ENCODE peak calls at places on chromosomes 5 and 9, in eight cellular contexts. Q is astrocyte of the cerebellum; B is tibial nerve; O is sigmoid colon; G is hepatocyte; S is psoas muscle; Z is breast epithelium; E is CD8-positive, alpha-beta T cell. F is an unnamed sample.

GRCh38 chr5:33969572-33970452 is 14.7 kb downstream of the SLC45A2 start:
- DNase-seq in Q (peak; percentile 35), B (no peak), O (no peak), G (peak; percentile 68), S (no peak), Z (no peak), E (no peak), F (peak; percentile 71)

GRCh38 chr5:149576021-149576420 is 5.3 kb upstream of the ARHGEF37 start:
- DNase-seq in Q (no peak), B (no peak), O (no peak), G (no peak), S (no peak), Z (no peak), E (no peak), F (no peak)

GRCh38 chr5:160361624-160362023 is 8.8 kb downstream of the C1QTNF2 start:
- DNase-seq in Q (no peak), B (no peak), O (no peak), G (no peak), S (no peak), Z (no peak), E (no peak), F (no peak)

GRCh38 chr5:56123531-56124243 is 109.4 kb downstream of the ANKRD55 start:
- DNase-seq in Q (peak; percentile 94), B (no peak), O (peak; percentile 73), G (peak; percentile 89), S (no peak), Z (no peak), E (no peak), F (no peak)

GRCh38 chr9:97565262-97565661 is 63.8 kb downstream of the TMOD1 start:
- DNase-seq in Q (no peak), B (no peak), O (no peak), G (no peak), S (no peak), Z (no peak), E (no peak), F (no peak)

GRCh38 chr5:4191024-4191423 is 595.4 kb downstream of the IRX1 start:
- DNase-seq in Q (no peak), B (no peak), O (no peak), G (no peak), S (no peak), Z (no peak), E (no peak), F (no peak)

GRCh38 chr9:129166962-129167557 is 11.0 kb downstream of the IER5L start:
- DNase-seq in Q (no peak), B (no peak), O (peak; percentile 92), G (peak; percentile 92), S (peak; percentile 72), Z (peak; percentile 92), E (no peak), F (no peak)

GRCh38 chr5:84370176-84370575 is 14.5 kb downstream of the EDIL3 start:
- DNase-seq in Q (no peak), B (no peak), O (no peak), G (no peak), S (peak; percentile 17), Z (no peak), E (no peak), F (no peak)

GRCh38 chr9:14433841-14434511 is 120.0 kb upstream of the NFIB start:
- DNase-seq in Q (peak; percentile 65), B (no peak), O (no peak), G (peak; percentile 58), S (no peak), Z (no peak), E (no peak), F (no peak)

GRCh38 chr5:168114444-168115017 is 176.9 kb upstream of the WWC1 start:
- DNase-seq in Q (no peak), B (no peak), O (no peak), G (peak; percentile 77), S (no peak), Z (no peak), E (no peak), F (peak; percentile 67)

GRCh38 chr5:74660863-74661262 is 20.3 kb upstream of the ENC1 start:
- DNase-seq in Q (no peak), B (no peak), O (no peak), G (no peak), S (no peak), Z (no peak), E (no peak), F (no peak)

GRCh38 chr5:37557734-37558293 is 178.7 kb downstream of the WDR70 start:
- DNase-seq in Q (no peak), B (no peak), O (no peak), G (no peak), S (no peak), Z (no peak), E (no peak), F (no peak)

GRCh38 chr5:37553720-37554402 is 174.7 kb downstream of the WDR70 start:
- DNase-seq in Q (peak; percentile 9), B (no peak), O (peak; percentile 71), G (peak; percentile 41), S (no peak), Z (no peak), E (no peak), F (no peak)

GRCh38 chr5:37552770-37553719 is 173.9 kb downstream of the WDR70 start:
- DNase-seq in Q (peak; percentile 60), B (no peak), O (no peak), G (peak; percentile 29), S (no peak), Z (no peak), E (no peak), F (no peak)

GRCh38 chr5:37554403-37554739 is 175.3 kb downstream of the WDR70 start:
- DNase-seq in Q (no peak), B (no peak), O (no peak), G (no peak), S (no peak), Z (no peak), E (no peak), F (no peak)

GRCh38 chr5:37554938-37555337 is 175.8 kb downstream of the WDR70 start:
- DNase-seq in Q (no peak), B (no peak), O (no peak), G (no peak), S (no peak), Z (no peak), E (no peak), F (no peak)
- TF ChIP-seq CTCF in Q (peak; percentile 33), B (no peak), O (no peak), G (peak; percentile 38), S (no peak), Z (no peak), E (no peak), F (peak; percentile 40)

GRCh38 chr9:131503626-131504465 is 1.1 kb downstream of the POMT1 start:
- DNase-seq in Q (no peak), B (no peak), O (no peak), G (peak; percentile 41), S (no peak), Z (no peak), E (peak; percentile 67), F (peak; percentile 55)

GRCh38 chr9:131500939-131501541 is 1.7 kb upstream of the POMT1 start:
- DNase-seq in Q (peak; percentile 54), B (no peak), O (no peak), G (peak; percentile 23), S (no peak), Z (no peak), E (peak; percentile 65), F (no peak)

GRCh38 chr9:131500377-131500776 is 2.3 kb upstream of the POMT1 start:
- DNase-seq in Q (no peak), B (no peak), O (no peak), G (no peak), S (no peak), Z (no peak), E (peak; percentile 73), F (no peak)

GRCh38 chr9:131505012-131505411 is 2.3 kb downstream of the POMT1 start:
- DNase-seq in Q (no peak), B (no peak), O (no peak), G (no peak), S (no peak), Z (no peak), E (no peak), F (no peak)

DNA sequence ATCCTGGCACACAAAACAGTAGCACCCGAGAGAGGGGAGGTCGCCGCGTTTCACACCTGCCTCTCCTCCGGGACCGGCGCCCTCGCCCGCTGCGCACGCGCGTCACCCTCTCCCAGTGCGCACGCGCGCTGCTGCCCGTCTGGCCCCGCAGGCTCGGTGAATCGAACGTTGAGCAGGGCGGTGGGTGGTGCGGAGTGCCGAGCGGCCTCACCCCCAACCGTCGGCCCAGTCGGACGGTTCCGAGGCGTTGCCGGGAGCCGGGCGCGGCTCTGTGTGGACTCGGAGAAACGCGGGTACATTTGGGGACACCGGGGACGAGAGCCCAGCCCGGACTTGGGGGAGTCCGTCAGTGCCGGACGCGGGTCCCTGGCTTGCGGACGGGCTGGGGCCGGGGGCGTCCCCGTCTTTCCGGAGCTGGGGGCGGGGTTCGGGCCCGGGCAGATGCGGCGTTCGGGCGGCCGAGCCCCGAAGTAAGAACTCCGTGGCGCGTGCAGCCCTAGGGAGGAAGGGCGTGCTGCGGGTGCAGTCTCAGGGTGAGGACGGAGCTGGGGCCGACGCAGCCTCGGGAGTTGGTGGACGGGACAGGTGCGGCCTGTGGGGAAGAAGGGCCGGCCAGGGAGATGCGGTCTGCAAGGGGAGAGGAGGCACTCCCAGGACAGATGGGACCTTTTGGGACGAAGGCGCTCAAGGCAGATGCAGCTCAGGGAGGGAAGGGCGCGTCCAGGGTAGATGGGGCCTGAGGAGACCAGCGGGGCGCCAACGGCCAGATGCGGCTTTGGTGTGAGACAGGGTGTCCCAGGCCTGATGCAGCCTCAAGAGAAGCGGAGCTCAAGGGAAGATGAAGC is at the start of gene POMT1:
- DNase-seq in Q (peak; percentile 34), B (peak; percentile 68), O (peak; percentile 93), G (peak; percentile 93), S (peak; percentile 95), Z (peak; percentile 79), E (peak; percentile 88), F (peak; percentile 98)
- TF ChIP-seq CTCF in Q (no peak), B (peak; percentile 31), O (no peak), G (no peak), S (no peak), Z (no peak), E (no peak), F (no peak)

GRCh38 chr5:6833406-6833805 is 120.2 kb downstream of the TENT4A start:
- DNase-seq in Q (no peak), B (no peak), O (no peak), G (no peak), S (no peak), Z (no peak), E (no peak), F (no peak)

GRCh38 chr5:6832272-6832671 is 119.0 kb downstream of the TENT4A start:
- DNase-seq in Q (no peak), B (no peak), O (no peak), G (no peak), S (no peak), Z (no peak), E (no peak), F (no peak)

GRCh38 chr5:6832994-6833393 is 119.8 kb downstream of the TENT4A start:
- DNase-seq in Q (no peak), B (no peak), O (no peak), G (no peak), S (peak; percentile 82), Z (no peak), E (no peak), F (no peak)

GRCh38 chr5:6837095-6837494 is 123.9 kb downstream of the TENT4A start:
- DNase-seq in Q (no peak), B (no peak), O (no peak), G (no peak), S (no peak), Z (no peak), E (no peak), F (no peak)

GRCh38 chr5:6837519-6838110 is 124.4 kb downstream of the TENT4A start:
- DNase-seq in Q (no peak), B (no peak), O (no peak), G (no peak), S (no peak), Z (no peak), E (no peak), F (peak; percentile 48)
- TF ChIP-seq CTCF in Q (peak; percentile 19), B (no peak), O (no peak), G (peak; percentile 30), S (peak; percentile 40), Z (peak; percentile 14), E (peak; percentile 29), F (peak; percentile 65)

GRCh38 chr5:109374625-109375024 is 35.1 kb downstream of the PJA2 start:
- DNase-seq in Q (no peak), B (no peak), O (no peak), G (no peak), S (no peak), Z (no peak), E (no peak), F (no peak)
- TF ChIP-seq CTCF in Q (no peak), B (no peak), O (no peak), G (peak; percentile 22), S (no peak), Z (no peak), E (no peak), F (no peak)